ENCODE peak calls at places on chromosomes 4 and X, in five cellular contexts. One of them, this sample, is unnamed.

GRCh38 chr4:16860506-16860905 is 37.9 kb downstream of the LDB2 start:
- DNase-seq in HepG2: no peak
- DNase-seq in K562: no peak
- DNase-seq in H1: no peak
- DNase-seq in GM12891: no peak
- DNase-seq in this sample: no peak

GRCh38 chrX:118088084-118088483 is 28.5 kb downstream of the KLHL13 start:
- DNase-seq in H1: no peak
- DNase-seq in K562: no peak
- DNase-seq in GM12891: no peak
- DNase-seq in HepG2: no peak
- DNase-seq in this sample: no peak

GRCh38 chrX:38831949-38832348 is 30.7 kb downstream of the MID1IP1 start:
- DNase-seq in HepG2: no peak
- DNase-seq in H1: no peak
- DNase-seq in GM12891: no peak
- DNase-seq in K562: no peak
- DNase-seq in this sample: no peak

GRCh38 chrX:154018518-154019060 is 1.1 kb downstream of the IRAK1 start:
- DNase-seq in HepG2: no peak
- DNase-seq in H1: no peak
- DNase-seq in K562: peak
- DNase-seq in GM12891: no peak
- DNase-seq in this sample: no peak

GRCh38 chrX:12308420-12308819 is 170.1 kb downstream of the FRMPD4 start:
- DNase-seq in GM12891: no peak
- DNase-seq in HepG2: no peak
- DNase-seq in K562: no peak
- DNase-seq in H1: no peak
- DNase-seq in this sample: no peak

GRCh38 chrX:95071621-95072020 is 1397.6 kb downstream of the FAM133A start:
- DNase-seq in H1: no peak
- DNase-seq in K562: no peak
- DNase-seq in HepG2: no peak
- DNase-seq in GM12891: no peak
- DNase-seq in this sample: no peak

GRCh38 chrX:39162322-39162721 is 361.1 kb downstream of the MID1IP1 start:
- DNase-seq in GM12891: no peak
- DNase-seq in HepG2: no peak
- DNase-seq in K562: no peak
- DNase-seq in H1: no peak
- DNase-seq in this sample: no peak

GRCh38 chrX:20514358-20514757 is 247.6 kb upstream of the RPS6KA3 start:
- DNase-seq in HepG2: peak
- DNase-seq in GM12891: no peak
- DNase-seq in K562: no peak
- DNase-seq in H1: no peak
- DNase-seq in this sample: no peak

GRCh38 chr4:1407657-1408333 is 1.6 kb upstream of the NKX1-1 start:
- DNase-seq in K562: no peak
- DNase-seq in HepG2: no peak
- DNase-seq in GM12891: no peak
- DNase-seq in H1: no peak
- DNase-seq in this sample: peak

GRCh38 chr4:86846921-86847320 is 2.3 kb downstream of the SLC10A6 start:
- DNase-seq in GM12891: no peak
- DNase-seq in K562: no peak
- DNase-seq in H1: no peak
- DNase-seq in HepG2: no peak
- DNase-seq in this sample: no peak

GRCh38 chr4:41887821-41888699 is 47.2 kb upstream of the TMEM33 start:
- DNase-seq in H1: no peak
- DNase-seq in K562: peak
- DNase-seq in HepG2: peak
- DNase-seq in GM12891: no peak
- DNase-seq in this sample: no peak

GRCh38 chrX:139766545-139766983 is 58.6 kb upstream of the MCF2 start:
- DNase-seq in H1: no peak
- DNase-seq in GM12891: no peak
- DNase-seq in K562: no peak
- DNase-seq in HepG2: no peak
- DNase-seq in this sample: no peak

GRCh38 chr4:70515342-70516245 is 2.8 kb upstream of the AMTN start:
- DNase-seq in K562: no peak
- DNase-seq in H1: no peak
- DNase-seq in HepG2: no peak
- DNase-seq in GM12891: no peak
- DNase-seq in this sample: no peak

GRCh38 chrX:136909119-136909705 is 28.7 kb upstream of the RBMX start:
- DNase-seq in K562: peak
- DNase-seq in HepG2: peak
- DNase-seq in H1: peak
- DNase-seq in GM12891: peak
- DNase-seq in this sample: peak

GRCh38 chr4:8641931-8642650 is 49.5 kb downstream of the CPZ start:
- DNase-seq in HepG2: no peak
- DNase-seq in H1: no peak
- DNase-seq in GM12891: no peak
- DNase-seq in K562: no peak
- DNase-seq in this sample: no peak

GRCh38 chr4:74109116-74109791 is 10.3 kb upstream of the CXCL2 start:
- DNase-seq in HepG2: no peak
- DNase-seq in K562: no peak
- DNase-seq in H1: peak
- DNase-seq in GM12891: no peak
- DNase-seq in this sample: no peak

GRCh38 chr4:112099701-112100289 is 45.5 kb upstream of the FAM241A start:
- DNase-seq in H1: no peak
- DNase-seq in HepG2: peak
- DNase-seq in K562: peak
- DNase-seq in GM12891: no peak
- DNase-seq in this sample: no peak

GRCh38 chr4:1516261-1516660 is 110.0 kb upstream of the NKX1-1 start:
- DNase-seq in GM12891: no peak
- DNase-seq in K562: no peak
- DNase-seq in H1: no peak
- DNase-seq in HepG2: no peak
- DNase-seq in this sample: no peak

GRCh38 chr4:22045051-22045450 is 96.5 kb upstream of the KCNIP4 start:
- DNase-seq in HepG2: no peak
- DNase-seq in K562: no peak
- DNase-seq in H1: no peak
- DNase-seq in GM12891: no peak
- DNase-seq in this sample: no peak

GRCh38 chrX:153507484-153508178 is 9.8 kb upstream of the ATP2B3 start:
- DNase-seq in HepG2: peak
- DNase-seq in K562: peak
- DNase-seq in GM12891: peak
- DNase-seq in H1: peak
- DNase-seq in this sample: peak

GRCh38 chr4:73704314-73705055 is 35.9 kb upstream of the CXCL8 start:
- DNase-seq in H1: no peak
- DNase-seq in HepG2: peak
- DNase-seq in K562: peak
- DNase-seq in GM12891: no peak
- DNase-seq in this sample: no peak

GRCh38 chr4:146222313-146222712 is 8.0 kb downstream of the REELD1 start:
- DNase-seq in K562: no peak
- DNase-seq in H1: no peak
- DNase-seq in GM12891: no peak
- DNase-seq in HepG2: no peak
- DNase-seq in this sample: no peak

GRCh38 chr4:37678624-37679023 is 7.6 kb downstream of the RELL1 start:
- DNase-seq in H1: no peak
- DNase-seq in GM12891: no peak
- DNase-seq in K562: no peak
- DNase-seq in HepG2: no peak
- DNase-seq in this sample: no peak

GRCh38 chr4:186759990-186760389 is 36.3 kb upstream of the FAT1 start:
- DNase-seq in K562: no peak
- DNase-seq in H1: no peak
- DNase-seq in GM12891: no peak
- DNase-seq in HepG2: no peak
- DNase-seq in this sample: no peak
- TF ChIP-seq POLR2AphosphoS5 in K562: no peak
- TF ChIP-seq POLR2AphosphoS5 in H1: no peak
- TF ChIP-seq POLR2AphosphoS5 in GM12891: no peak
- TF ChIP-seq POLR2AphosphoS5 in HepG2: no peak
- TF ChIP-seq POLR2AphosphoS5 in this sample: no peak

DNA sequence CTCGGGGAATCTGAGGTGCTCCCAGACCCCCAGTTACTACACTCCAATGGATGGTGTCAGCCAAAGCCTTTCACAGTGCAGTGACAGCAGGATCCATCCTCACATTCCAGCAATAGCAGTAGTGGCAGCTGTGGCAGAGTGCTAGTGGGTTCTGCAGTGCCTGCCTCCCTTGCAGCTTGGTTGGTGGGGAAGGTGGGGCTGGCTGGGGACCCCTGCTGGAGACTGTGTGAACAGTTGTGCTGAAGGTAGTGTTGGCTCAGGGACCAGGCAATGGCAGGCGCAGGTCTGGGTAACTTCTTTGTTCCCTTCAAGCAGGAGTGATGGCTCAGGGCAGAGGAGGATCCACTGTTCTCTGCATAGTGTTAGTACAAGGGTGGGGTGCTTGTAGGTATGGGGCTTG is 343.7 kb upstream of the TRAM1L1 start:
- DNase-seq in GM12891: no peak
- DNase-seq in H1: peak
- DNase-seq in K562: no peak
- DNase-seq in HepG2: no peak
- DNase-seq in this sample: no peak
- TF ChIP-seq TAF1 in GM12891: no peak
- TF ChIP-seq TAF1 in H1: no peak
- TF ChIP-seq TAF1 in K562: no peak
- TF ChIP-seq TAF1 in HepG2: no peak
- TF ChIP-seq TAF1 in this sample: no peak

GRCh38 chr4:25160714-25161598 is 707 bp upstream of the SEPSECS start:
- DNase-seq in H1: no peak
- DNase-seq in K562: peak
- DNase-seq in HepG2: peak
- DNase-seq in GM12891: no peak
- DNase-seq in this sample: peak

GRCh38 chr4:25161599-25161960 is 1.3 kb upstream of the SEPSECS start:
- DNase-seq in HepG2: no peak
- DNase-seq in K562: no peak
- DNase-seq in GM12891: no peak
- DNase-seq in H1: no peak
- DNase-seq in this sample: no peak

GRCh38 chr4:25158817-25159216 is 1.4 kb downstream of the SEPSECS start:
- DNase-seq in GM12891: no peak
- DNase-seq in H1: no peak
- DNase-seq in K562: no peak
- DNase-seq in HepG2: no peak
- DNase-seq in this sample: no peak

GRCh38 chr4:25162566-25162965 is 2.3 kb upstream of the SEPSECS start:
- DNase-seq in K562: no peak
- DNase-seq in GM12891: no peak
- DNase-seq in H1: no peak
- DNase-seq in HepG2: no peak
- DNase-seq in this sample: no peak

DNA sequence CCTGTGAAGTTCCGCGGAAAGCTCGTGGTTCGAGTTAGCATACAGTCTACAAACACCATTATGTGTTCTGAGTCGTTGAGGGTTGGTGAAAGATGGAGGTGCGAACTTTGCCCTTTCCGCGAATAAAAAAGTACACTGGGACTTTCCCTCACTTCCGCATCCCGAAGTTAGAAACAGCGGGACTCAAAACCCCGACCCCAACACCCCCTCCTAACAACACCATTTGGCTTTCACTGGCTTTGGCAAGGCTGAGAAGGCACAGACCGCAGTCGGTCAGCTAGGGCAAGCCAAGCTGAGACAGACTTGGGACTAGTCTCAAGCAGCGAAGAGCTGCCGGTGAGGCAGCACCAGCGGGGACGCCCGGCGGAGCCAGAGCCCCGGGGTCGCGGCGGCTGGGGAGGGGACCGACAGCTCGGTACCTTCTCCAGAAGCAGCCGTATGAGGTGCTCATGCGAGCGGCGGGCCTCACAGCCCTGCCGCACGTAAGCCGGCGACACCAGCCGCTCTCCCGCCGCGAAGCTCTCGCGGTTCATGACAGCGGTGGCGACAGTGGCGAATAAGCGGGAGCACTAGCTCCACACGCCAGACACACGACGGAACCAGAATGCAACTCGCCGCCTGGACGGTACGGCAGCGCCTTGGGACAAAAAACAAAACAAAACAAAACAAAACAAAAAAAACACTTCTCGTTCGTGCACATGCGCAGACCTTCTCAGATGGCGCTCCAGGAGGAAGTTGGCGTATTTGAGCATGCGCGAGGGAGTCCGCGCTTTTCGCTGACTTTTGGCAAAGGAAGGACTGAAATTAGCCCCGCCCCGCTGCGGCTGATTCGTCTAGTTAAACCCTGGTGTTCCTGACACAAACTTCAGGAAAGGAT is at the start of gene SEPSECS:
- DNase-seq in H1: peak
- DNase-seq in GM12891: peak
- DNase-seq in HepG2: peak
- DNase-seq in K562: peak
- DNase-seq in this sample: peak
- TF ChIP-seq POLR2A in H1: peak
- TF ChIP-seq POLR2A in GM12891: peak
- TF ChIP-seq POLR2A in HepG2: peak
- TF ChIP-seq POLR2A in K562: peak
- TF ChIP-seq POLR2A in this sample: peak

GRCh38 chrX:27918799-27919198 is 62.5 kb downstream of the DCAF8L1 start:
- DNase-seq in H1: no peak
- DNase-seq in HepG2: no peak
- DNase-seq in GM12891: no peak
- DNase-seq in K562: no peak
- DNase-seq in this sample: no peak

GRCh38 chrX:27915617-27916016 is 65.6 kb downstream of the DCAF8L1 start:
- DNase-seq in GM12891: no peak
- DNase-seq in H1: no peak
- DNase-seq in HepG2: no peak
- DNase-seq in K562: no peak
- DNase-seq in this sample: no peak

DNA sequence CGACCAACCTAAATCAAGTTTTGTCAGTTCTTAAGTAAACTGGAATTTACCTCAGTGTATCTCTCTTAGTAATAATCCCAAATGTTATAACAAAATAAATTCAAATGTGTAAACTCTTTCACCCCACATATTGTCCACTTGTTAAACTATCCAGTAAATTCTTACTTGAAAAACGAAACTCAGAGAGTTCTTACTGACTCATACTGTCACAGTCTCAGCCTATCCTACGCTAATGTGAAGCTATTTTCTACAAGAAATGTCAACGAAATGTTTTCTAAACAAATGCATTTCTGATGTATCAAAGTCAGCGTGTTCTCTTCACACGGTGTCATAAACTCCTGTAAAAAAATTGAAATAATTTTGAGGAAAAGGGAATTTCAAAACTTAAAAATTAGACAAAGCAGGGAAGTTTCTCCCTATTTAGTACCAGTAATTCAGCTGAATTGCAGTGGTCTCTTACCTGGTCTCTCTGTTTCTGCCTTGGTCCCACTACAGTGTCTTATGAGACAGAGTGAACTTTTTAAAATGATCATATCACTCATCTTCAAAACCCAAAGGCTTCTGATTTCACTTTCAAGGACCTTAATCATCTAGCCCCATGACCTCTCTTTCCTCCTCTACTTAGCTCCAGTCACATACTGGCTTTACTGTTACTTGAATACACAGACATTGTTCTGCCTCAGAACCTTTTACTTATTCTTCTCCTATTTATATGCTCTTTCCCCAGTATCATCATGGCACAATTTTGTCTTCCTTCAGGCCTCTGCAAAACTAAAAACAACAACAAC is 63.3 kb downstream of the DCAF8L1 start:
- DNase-seq in H1: no peak
- DNase-seq in K562: no peak
- DNase-seq in GM12891: no peak
- DNase-seq in HepG2: no peak
- DNase-seq in this sample: no peak
- TF ChIP-seq POLR2AphosphoS5 in H1: no peak
- TF ChIP-seq POLR2AphosphoS5 in K562: no peak
- TF ChIP-seq POLR2AphosphoS5 in GM12891: no peak
- TF ChIP-seq POLR2AphosphoS5 in HepG2: no peak
- TF ChIP-seq POLR2AphosphoS5 in this sample: no peak